ENCODE peak calls at places on chromosomes 3 and 15, in eight cellular contexts. F, J, L, D, H, T, Q and M are unnamed samples.

GRCh38 chr3:84980011-84980410 is 21.2 kb downstream of the CADM2 start:
- DNase-seq in F (no peak), Q (no peak), D (no peak), T (no peak), L (no peak), J (no peak), H (no peak), M (no peak)

GRCh38 chr3:11582123-11582968 is 61.4 kb downstream of the VGLL4 start:
- DNase-seq in Q (peak), D (peak), L (no peak), H (no peak), J (peak), T (peak), F (peak), M (no peak)

GRCh38 chr3:177441281-177441812 is 244.1 kb upstream of the TBL1XR1 start:
- DNase-seq in Q (no peak), T (no peak), H (no peak), D (no peak), L (no peak), F (no peak), J (no peak), M (no peak)

GRCh38 chr3:98994128-98994762 is 92.8 kb upstream of the DCBLD2 start:
- DNase-seq in J (no peak), D (peak), H (no peak), T (no peak), Q (peak), L (no peak), F (peak), M (no peak)

GRCh38 chr3:139301654-139302053 is 42.2 kb upstream of the MRPS22 start:
- DNase-seq in Q (no peak), D (no peak), J (no peak), T (no peak), L (no peak), F (no peak), H (no peak), M (no peak)

GRCh38 chr15:57060799-57061198 is 142.4 kb downstream of the TCF12 start:
- DNase-seq in L (no peak), F (peak), J (peak), H (peak), D (peak), Q (peak), T (no peak), M (no peak)

GRCh38 chr3:41175365-41175764 is 23.9 kb upstream of the CTNNB1 start:
- DNase-seq in F (no peak), Q (no peak), L (no peak), T (no peak), H (no peak), J (no peak), D (no peak), M (no peak)

GRCh38 chr3:159796226-159796625 is 192.4 kb upstream of the IL12A start:
- DNase-seq in H (no peak), Q (no peak), T (no peak), F (no peak), J (no peak), D (no peak), L (no peak), M (no peak)

GRCh38 chr15:77895742-77896141 is 181.8 kb downstream of the TBC1D2B start:
- DNase-seq in F (no peak), T (no peak), D (no peak), J (no peak), H (no peak), L (no peak), Q (no peak), M (no peak)

GRCh38 chr3:21390136-21390535 is 360.9 kb downstream of the ZNF385D start:
- DNase-seq in H (peak), T (no peak), F (peak), Q (peak), D (peak), L (no peak), J (no peak), M (no peak)

GRCh38 chr3:112531358-112531781 is 30.4 kb downstream of the ATG3 start:
- DNase-seq in T (no peak), Q (peak), D (peak), F (peak), J (no peak), H (no peak), L (no peak), M (no peak)

GRCh38 chr15:20344601-20345400 is 196.8 kb downstream of the GOLGA6L6 start:
- DNase-seq in T (peak), D (no peak), F (no peak), H (no peak), Q (no peak), L (no peak), J (no peak), M (no peak)
- TF ChIP-seq CTCF in T (no peak), D (no peak), F (no peak), H (no peak), Q (no peak), L (no peak), J (no peak), M (no peak)

GRCh38 chr3:74897006-74897405 is 282.5 kb upstream of the CNTN3 start:
- DNase-seq in Q (no peak), T (no peak), H (no peak), D (no peak), F (no peak), J (no peak), L (no peak), M (no peak)
- TF ChIP-seq CTCF in Q (peak), T (no peak), H (peak), D (no peak), F (peak), J (no peak), L (peak), M (peak)

GRCh38 chr15:40358492-40359353 is 704 bp downstream of the DISP2 start:
- DNase-seq in Q (no peak), J (peak), D (no peak), L (peak), F (no peak), H (no peak), T (peak), M (peak)
- TF ChIP-seq CTCF in Q (no peak), J (no peak), D (no peak), L (peak), F (peak), H (peak), T (no peak), M (no peak)

GRCh38 chr3:195001961-195002861 is 268.7 kb downstream of the XXYLT1 start:
- DNase-seq in Q (peak), F (peak), T (peak), J (peak), L (peak), H (peak), D (peak), M (peak)
- TF ChIP-seq CTCF in Q (peak), F (peak), T (no peak), J (peak), L (peak), H (peak), D (peak), M (peak)

DNA sequence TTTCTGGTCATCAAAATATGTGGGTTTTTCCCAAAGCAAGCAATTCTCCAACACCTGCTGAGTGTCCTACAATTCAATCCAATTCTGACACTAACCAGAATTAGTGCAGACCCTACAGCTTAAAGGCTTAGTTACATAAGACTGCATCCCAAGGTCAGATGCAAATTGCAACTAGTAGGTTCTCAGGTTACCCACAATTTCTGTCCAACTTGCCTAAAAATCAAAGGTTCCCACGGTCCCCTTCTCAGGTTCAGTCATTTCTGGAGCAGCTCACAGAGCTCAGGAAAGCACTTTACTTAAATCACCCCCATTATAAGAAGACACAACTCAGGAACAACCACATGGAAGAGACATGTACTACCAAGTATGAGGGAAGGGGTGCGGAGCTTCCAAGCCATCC is 42.5 kb upstream of the STRIT1 start:
- DNase-seq in L (no peak), D (no peak), T (no peak), Q (no peak), F (no peak), H (no peak), J (no peak), M (no peak)
- TF ChIP-seq CTCF in L (no peak), D (no peak), T (no peak), Q (no peak), F (no peak), H (no peak), J (no peak), M (no peak)

GRCh38 chr15:48451241-48451640 is 120.0 kb downstream of the DUT start:
- DNase-seq in L (no peak), J (no peak), T (no peak), H (no peak), D (no peak), F (no peak), Q (no peak), M (no peak)
- TF ChIP-seq CTCF in L (no peak), J (no peak), T (no peak), H (no peak), D (no peak), F (no peak), Q (no peak), M (no peak)